ENCODE peak calls at places on chromosomes 7 and 10, in six cellular contexts. One of them, this sample, is unnamed. For H3K36me3 and H3K4me1, the result is how much of the 10 kb centered on the place peaks cover.

GRCh38 chr7:16422100-16422430 is 727 bp upstream of the CRPPA start:
- DNase-seq in HCT116: no peak
- DNase-seq in CD4-positive, alpha-beta memory T cell: no peak
- DNase-seq in fibroblast of lung: peak
- DNase-seq in mucosa of descending colon: no peak
- DNase-seq in adrenal gland: no peak
- DNase-seq in this sample: no peak

GRCh38 chr7:131931368-131931767 is 374.9 kb upstream of the PODXL start:
- DNase-seq in CD4-positive, alpha-beta memory T cell: no peak
- DNase-seq in fibroblast of lung: peak
- DNase-seq in mucosa of descending colon: no peak
- DNase-seq in HCT116: no peak
- DNase-seq in adrenal gland: no peak
- DNase-seq in this sample: no peak

GRCh38 chr10:42975005-42975493 is 101.8 kb upstream of the RET start:
- DNase-seq in HCT116: no peak
- DNase-seq in adrenal gland: peak
- DNase-seq in mucosa of descending colon: no peak
- DNase-seq in CD4-positive, alpha-beta memory T cell: no peak
- DNase-seq in fibroblast of lung: no peak
- DNase-seq in this sample: no peak

GRCh38 chr7:139876622-139877283 is 47.7 kb downstream of the TBXAS1 start:
- DNase-seq in fibroblast of lung: peak
- DNase-seq in HCT116: no peak
- DNase-seq in adrenal gland: no peak
- DNase-seq in mucosa of descending colon: no peak
- DNase-seq in CD4-positive, alpha-beta memory T cell: no peak
- DNase-seq in this sample: no peak

GRCh38 chr7:43077732-43078391 is 34.6 kb upstream of the HECW1 start:
- DNase-seq in adrenal gland: no peak
- DNase-seq in CD4-positive, alpha-beta memory T cell: no peak
- DNase-seq in fibroblast of lung: peak
- DNase-seq in mucosa of descending colon: no peak
- DNase-seq in HCT116: peak
- DNase-seq in this sample: no peak

GRCh38 chr10:127527891-127528290 is 21.2 kb upstream of the NPS start:
- DNase-seq in fibroblast of lung: no peak
- DNase-seq in CD4-positive, alpha-beta memory T cell: no peak
- DNase-seq in HCT116: no peak
- DNase-seq in adrenal gland: no peak
- DNase-seq in mucosa of descending colon: no peak
- DNase-seq in this sample: no peak

GRCh38 chr7:80307251-80307856 is 172.7 kb downstream of the GNAI1 start:
- DNase-seq in CD4-positive, alpha-beta memory T cell: no peak
- DNase-seq in HCT116: no peak
- DNase-seq in mucosa of descending colon: no peak
- DNase-seq in fibroblast of lung: peak
- DNase-seq in adrenal gland: no peak
- DNase-seq in this sample: no peak

GRCh38 chr10:59006511-59007306 is 169.7 kb upstream of the PHYHIPL start:
- DNase-seq in adrenal gland: peak
- DNase-seq in fibroblast of lung: peak
- DNase-seq in CD4-positive, alpha-beta memory T cell: no peak
- DNase-seq in mucosa of descending colon: peak
- DNase-seq in HCT116: no peak
- DNase-seq in this sample: no peak

GRCh38 chr10:129909531-129910286 is 54.4 kb downstream of the EBF3 start:
- DNase-seq in HCT116: no peak
- DNase-seq in CD4-positive, alpha-beta memory T cell: no peak
- DNase-seq in fibroblast of lung: no peak
- DNase-seq in mucosa of descending colon: no peak
- DNase-seq in adrenal gland: no peak
- DNase-seq in this sample: no peak

GRCh38 chr10:104098360-104098925 is 12.8 kb upstream of the COL17A1 start:
- DNase-seq in HCT116: no peak
- DNase-seq in CD4-positive, alpha-beta memory T cell: no peak
- DNase-seq in fibroblast of lung: peak
- DNase-seq in mucosa of descending colon: no peak
- DNase-seq in adrenal gland: no peak
- DNase-seq in this sample: no peak

GRCh38 chr7:99042957-99043356 is 101.0 kb downstream of the SMURF1 start:
- DNase-seq in mucosa of descending colon: no peak
- DNase-seq in fibroblast of lung: peak
- DNase-seq in CD4-positive, alpha-beta memory T cell: no peak
- DNase-seq in HCT116: no peak
- DNase-seq in adrenal gland: no peak
- DNase-seq in this sample: no peak

GRCh38 chr7:29622335-29623265 is 59.0 kb downstream of the PRR15 start:
- DNase-seq in HCT116: peak
- DNase-seq in adrenal gland: peak
- DNase-seq in fibroblast of lung: peak
- DNase-seq in mucosa of descending colon: no peak
- DNase-seq in CD4-positive, alpha-beta memory T cell: no peak
- DNase-seq in this sample: no peak

GRCh38 chr7:158277219-158278141 is 310.1 kb downstream of the PTPRN2 start:
- DNase-seq in CD4-positive, alpha-beta memory T cell: no peak
- DNase-seq in HCT116: no peak
- DNase-seq in mucosa of descending colon: no peak
- DNase-seq in adrenal gland: peak
- DNase-seq in fibroblast of lung: no peak
- DNase-seq in this sample: no peak

GRCh38 chr10:104639595-104640338 is 1.3 kb upstream of the SORCS3 start:
- DNase-seq in fibroblast of lung: no peak
- DNase-seq in adrenal gland: no peak
- DNase-seq in mucosa of descending colon: no peak
- DNase-seq in CD4-positive, alpha-beta memory T cell: no peak
- DNase-seq in HCT116: no peak
- DNase-seq in this sample: no peak

GRCh38 chr10:94992811-94993210 is 54.4 kb downstream of the CYP2C9 start:
- DNase-seq in adrenal gland: no peak
- DNase-seq in HCT116: no peak
- DNase-seq in fibroblast of lung: no peak
- DNase-seq in CD4-positive, alpha-beta memory T cell: no peak
- DNase-seq in mucosa of descending colon: peak
- DNase-seq in this sample: no peak

GRCh38 chr10:1461016-1461415 is 276.3 kb downstream of the ADARB2 start:
- DNase-seq in fibroblast of lung: no peak
- DNase-seq in HCT116: no peak
- DNase-seq in adrenal gland: no peak
- DNase-seq in CD4-positive, alpha-beta memory T cell: no peak
- DNase-seq in mucosa of descending colon: no peak
- DNase-seq in this sample: no peak

GRCh38 chr10:42988517-42989395 is 88.1 kb upstream of the RET start:
- DNase-seq in mucosa of descending colon: no peak
- DNase-seq in adrenal gland: no peak
- DNase-seq in CD4-positive, alpha-beta memory T cell: no peak
- DNase-seq in HCT116: no peak
- DNase-seq in fibroblast of lung: no peak
- DNase-seq in this sample: no peak

GRCh38 chr7:38425509-38425908 is 152.1 kb upstream of the TARP start:
- DNase-seq in fibroblast of lung: no peak
- DNase-seq in CD4-positive, alpha-beta memory T cell: no peak
- DNase-seq in adrenal gland: no peak
- DNase-seq in HCT116: no peak
- DNase-seq in mucosa of descending colon: no peak
- DNase-seq in this sample: no peak

GRCh38 chr10:79112898-79113431 is 44.2 kb downstream of the ZMIZ1 start:
- DNase-seq in HCT116: no peak
- DNase-seq in mucosa of descending colon: no peak
- DNase-seq in adrenal gland: peak
- DNase-seq in CD4-positive, alpha-beta memory T cell: no peak
- DNase-seq in fibroblast of lung: peak
- DNase-seq in this sample: no peak

GRCh38 chr10:71821909-71822763 is 28.9 kb downstream of the PSAP start:
- DNase-seq in adrenal gland: no peak
- DNase-seq in mucosa of descending colon: no peak
- DNase-seq in CD4-positive, alpha-beta memory T cell: no peak
- DNase-seq in fibroblast of lung: peak
- DNase-seq in HCT116: no peak
- DNase-seq in this sample: no peak

GRCh38 chr10:32445740-32446615 is at the start of gene CCDC7:
- DNase-seq in adrenal gland: peak
- DNase-seq in CD4-positive, alpha-beta memory T cell: peak
- DNase-seq in HCT116: peak
- DNase-seq in mucosa of descending colon: peak
- DNase-seq in fibroblast of lung: peak
- DNase-seq in this sample: peak

GRCh38 chr7:28103984-28104628 is 76.5 kb downstream of the JAZF1 start:
- DNase-seq in CD4-positive, alpha-beta memory T cell: no peak
- DNase-seq in fibroblast of lung: peak
- DNase-seq in adrenal gland: no peak
- DNase-seq in mucosa of descending colon: no peak
- DNase-seq in HCT116: no peak
- DNase-seq in this sample: no peak

GRCh38 chr7:85833071-85833470 is 646.2 kb upstream of the SEMA3D start:
- DNase-seq in fibroblast of lung: peak
- DNase-seq in adrenal gland: no peak
- DNase-seq in CD4-positive, alpha-beta memory T cell: no peak
- DNase-seq in HCT116: no peak
- DNase-seq in mucosa of descending colon: no peak
- DNase-seq in this sample: no peak

GRCh38 chr7:152568972-152569371 is 107.0 kb downstream of the XRCC2 start:
- DNase-seq in adrenal gland: no peak
- DNase-seq in HCT116: no peak
- DNase-seq in CD4-positive, alpha-beta memory T cell: no peak
- DNase-seq in fibroblast of lung: no peak
- DNase-seq in mucosa of descending colon: no peak
- DNase-seq in this sample: no peak

GRCh38 chr7:67843615-67844014 is 847.0 kb downstream of the TYW1 start:
- DNase-seq in mucosa of descending colon: no peak
- DNase-seq in fibroblast of lung: no peak
- DNase-seq in HCT116: no peak
- DNase-seq in CD4-positive, alpha-beta memory T cell: no peak
- DNase-seq in adrenal gland: no peak
- DNase-seq in this sample: no peak

GRCh38 chr10:89224697-89225443 is 17.8 kb upstream of the CH25H start:
- DNase-seq in mucosa of descending colon: no peak
- DNase-seq in fibroblast of lung: no peak
- DNase-seq in adrenal gland: peak
- DNase-seq in HCT116: no peak
- DNase-seq in CD4-positive, alpha-beta memory T cell: no peak
- DNase-seq in this sample: no peak

GRCh38 chr10:114635797-114636550 is 22.1 kb downstream of the ABLIM1 start:
- DNase-seq in mucosa of descending colon: peak
- DNase-seq in CD4-positive, alpha-beta memory T cell: no peak
- DNase-seq in fibroblast of lung: no peak
- DNase-seq in HCT116: no peak
- DNase-seq in adrenal gland: no peak
- DNase-seq in this sample: no peak

GRCh38 chr7:45992831-45993230 is 71.8 kb upstream of the IGFBP3 start:
- DNase-seq in mucosa of descending colon: no peak
- DNase-seq in CD4-positive, alpha-beta memory T cell: no peak
- DNase-seq in fibroblast of lung: no peak
- DNase-seq in HCT116: no peak
- DNase-seq in adrenal gland: no peak
- DNase-seq in this sample: no peak

GRCh38 chr10:102801978-102802377 is 35.2 kb downstream of the CYP17A1 start:
- DNase-seq in HCT116: no peak
- DNase-seq in mucosa of descending colon: no peak
- DNase-seq in adrenal gland: no peak
- DNase-seq in fibroblast of lung: no peak
- DNase-seq in CD4-positive, alpha-beta memory T cell: no peak
- DNase-seq in this sample: no peak

GRCh38 chr7:55441002-55441401 is 75.9 kb downstream of the LANCL2 start:
- DNase-seq in fibroblast of lung: no peak
- DNase-seq in CD4-positive, alpha-beta memory T cell: no peak
- DNase-seq in adrenal gland: no peak
- DNase-seq in mucosa of descending colon: no peak
- DNase-seq in HCT116: no peak
- DNase-seq in this sample: no peak

GRCh38 chr7:16695621-16696237 is 49.7 kb downstream of the BZW2 start:
- DNase-seq in fibroblast of lung: peak
- DNase-seq in adrenal gland: peak
- DNase-seq in CD4-positive, alpha-beta memory T cell: no peak
- DNase-seq in HCT116: peak
- DNase-seq in mucosa of descending colon: peak
- DNase-seq in this sample: no peak

GRCh38 chr7:103314849-103315248 is 17.6 kb downstream of the PMPCB start:
- DNase-seq in CD4-positive, alpha-beta memory T cell: no peak
- DNase-seq in mucosa of descending colon: no peak
- DNase-seq in adrenal gland: no peak
- DNase-seq in HCT116: no peak
- DNase-seq in fibroblast of lung: no peak
- DNase-seq in this sample: no peak
- H3K36me3 ChIP-seq in CD4-positive, alpha-beta memory T cell: half or more
- H3K36me3 ChIP-seq in mucosa of descending colon: under half
- H3K36me3 ChIP-seq in adrenal gland: half or more
- H3K36me3 ChIP-seq in HCT116: half or more
- H3K36me3 ChIP-seq in fibroblast of lung: under half
- H3K36me3 ChIP-seq in this sample: half or more

DNA sequence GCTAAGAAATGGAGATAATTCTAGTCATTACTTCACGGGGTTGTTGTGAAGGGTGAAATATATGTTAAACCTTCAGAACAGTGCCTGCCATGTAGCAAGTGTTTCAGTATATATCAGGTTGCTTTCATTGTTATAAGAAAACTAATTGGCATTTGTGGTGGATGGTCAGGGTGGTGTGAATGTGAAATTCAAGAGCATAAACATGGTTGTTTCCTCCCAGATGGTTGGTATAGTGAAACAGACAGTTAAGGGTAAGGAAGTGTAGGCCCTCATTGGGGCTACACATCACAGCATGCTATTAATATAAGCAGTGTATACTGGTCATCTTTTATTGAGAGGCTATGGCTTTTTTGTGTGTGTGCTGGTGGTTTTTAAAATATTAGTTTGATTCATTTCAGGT is 171.6 kb downstream of the AUTS2 start:
- DNase-seq in fibroblast of lung: no peak
- DNase-seq in CD4-positive, alpha-beta memory T cell: no peak
- DNase-seq in mucosa of descending colon: no peak
- DNase-seq in adrenal gland: no peak
- DNase-seq in HCT116: no peak
- DNase-seq in this sample: no peak
- H3K4me1 ChIP-seq in fibroblast of lung: under half
- H3K4me1 ChIP-seq in CD4-positive, alpha-beta memory T cell: under half
- H3K4me1 ChIP-seq in mucosa of descending colon: under half
- H3K4me1 ChIP-seq in adrenal gland: under half
- H3K4me1 ChIP-seq in HCT116: under half
- H3K4me1 ChIP-seq in this sample: under half

DNA sequence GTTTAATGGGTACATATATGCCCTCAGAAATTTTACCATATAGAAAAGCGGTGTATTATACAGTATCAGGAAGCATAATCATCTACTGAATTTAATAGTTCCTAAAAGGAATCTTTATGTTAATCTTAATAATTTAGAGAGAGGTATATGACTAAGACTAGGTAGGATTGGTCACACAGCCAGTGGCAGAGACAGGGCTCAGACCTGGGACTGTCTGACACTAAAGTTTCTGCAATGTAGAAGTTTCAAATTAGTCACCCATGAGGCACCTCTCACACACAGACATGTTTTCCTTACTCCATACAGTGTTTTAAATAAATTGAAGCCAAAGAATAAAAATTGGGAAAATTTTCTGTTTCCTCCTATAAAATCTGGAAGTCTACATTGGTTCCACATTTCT is 72.8 kb upstream of the ADRA2A start:
- DNase-seq in adrenal gland: no peak
- DNase-seq in mucosa of descending colon: no peak
- DNase-seq in CD4-positive, alpha-beta memory T cell: no peak
- DNase-seq in fibroblast of lung: no peak
- DNase-seq in HCT116: no peak
- DNase-seq in this sample: no peak
- H3K36me3 ChIP-seq in adrenal gland: under half
- H3K36me3 ChIP-seq in mucosa of descending colon: under half
- H3K36me3 ChIP-seq in CD4-positive, alpha-beta memory T cell: under half
- H3K36me3 ChIP-seq in fibroblast of lung: under half
- H3K36me3 ChIP-seq in HCT116: under half
- H3K36me3 ChIP-seq in this sample: under half

GRCh38 chr7:18900236-18900635 is 217.2 kb downstream of the TWIST1 start:
- DNase-seq in HCT116: no peak
- DNase-seq in CD4-positive, alpha-beta memory T cell: no peak
- DNase-seq in adrenal gland: no peak
- DNase-seq in mucosa of descending colon: no peak
- DNase-seq in fibroblast of lung: no peak
- DNase-seq in this sample: no peak
- H3K4me1 ChIP-seq in HCT116: under half
- H3K4me1 ChIP-seq in CD4-positive, alpha-beta memory T cell: under half
- H3K4me1 ChIP-seq in adrenal gland: under half
- H3K4me1 ChIP-seq in mucosa of descending colon: under half
- H3K4me1 ChIP-seq in fibroblast of lung: under half
- H3K4me1 ChIP-seq in this sample: under half

This sample was measured in CD8-positive, alpha-beta T cell.